ENCODE peak calls at places on chromosomes 7 and 10, in nine cellular contexts. B, R, W, S, N, U, F, P and J are unnamed samples.

GRCh38 chr10:131422731-131423130 is 111.2 kb upstream of the TCERG1L start:
- DNase-seq in B (no peak), R (no peak), W (no peak), S (no peak), N (no peak), U (no peak), F (no peak), P (no peak), J (no peak)

GRCh38 chr7:91250706-91251105 is 13.5 kb upstream of the FZD1 start:
- DNase-seq in B (no peak), R (no peak), W (no peak), S (no peak), N (no peak), U (no peak), F (no peak), P (no peak), J (no peak)

GRCh38 chr10:11329055-11329673 is 282.3 kb downstream of the USP6NL start:
- DNase-seq in B (no peak), R (no peak), W (no peak), S (no peak), N (no peak), U (no peak), F (no peak), P (no peak), J (no peak)

GRCh38 chr10:111923032-111923431 is 260.5 kb downstream of the GPAM start:
- DNase-seq in B (no peak), R (no peak), W (no peak), S (no peak), N (no peak), U (no peak), F (no peak), P (no peak), J (no peak)

GRCh38 chr10:59754951-59755350 is 1.7 kb upstream of the MRLN start:
- DNase-seq in B (no peak), R (no peak), W (no peak), S (no peak), N (no peak), U (no peak), F (no peak), P (no peak), J (no peak)

GRCh38 chr7:5545529-5545928 is 121.9 kb upstream of the TNRC18 start:
- DNase-seq in B (no peak), R (no peak), W (no peak), S (no peak), N (no peak), U (no peak), F (no peak), P (no peak), J (no peak)

GRCh38 chr10:49486009-49486408 is 52.9 kb downstream of the ERCC6 start:
- DNase-seq in B (no peak), R (no peak), W (no peak), S (no peak), N (no peak), U (no peak), F (no peak), P (no peak), J (no peak)

GRCh38 chr7:97094531-97094930 is 23.0 kb upstream of the SDHAF3 start:
- DNase-seq in B (no peak), R (no peak), W (no peak), S (no peak), N (no peak), U (no peak), F (no peak), P (no peak), J (no peak)

GRCh38 chr7:64602518-64602917 is 39.6 kb upstream of the ZNF680 start:
- DNase-seq in B (no peak), R (no peak), W (no peak), S (peak), N (no peak), U (no peak), F (no peak), P (peak), J (peak)

GRCh38 chr7:131234719-131235488 is 92.8 kb upstream of the MKLN1 start:
- DNase-seq in B (no peak), R (no peak), W (no peak), S (peak), N (no peak), U (no peak), F (no peak), P (no peak), J (no peak)

GRCh38 chr10:69866688-69867461 is 65.2 kb downstream of the COL13A1 start:
- DNase-seq in B (no peak), R (no peak), W (no peak), S (peak), N (no peak), U (no peak), F (no peak), P (peak), J (peak)

GRCh38 chr7:159108491-159108890 is 36.2 kb downstream of the VIPR2 start:
- DNase-seq in B (no peak), R (no peak), W (no peak), S (no peak), N (no peak), U (no peak), F (no peak), P (no peak), J (no peak)

GRCh38 chr7:151552352-151553028 is 32.8 kb upstream of the RHEB start:
- DNase-seq in B (no peak), R (no peak), W (no peak), S (no peak), N (no peak), U (no peak), F (no peak), P (no peak), J (no peak)